ENCODE peak calls at places on chromosome 6, in nine cellular contexts. Q is A549; H is HFFc6; K is pancreas; F is CD8-positive, alpha-beta T cell; R is suprapubic skin; V is uterus; W is neural progenitor cell; E is AG04450. T is an unnamed sample.

GRCh38 chr6:79878142-79878748 is 69.1 kb downstream of the ELOVL4 start:
- DNase-seq in Q (no peak), H (no peak), K (peak), F (no peak), R (no peak), V (no peak), W (no peak), E (no peak), T (no peak)

GRCh38 chr6:139028658-139029469 is at the start of gene ABRACL:
- DNase-seq in Q (peak), H (peak), K (peak), F (peak), R (peak), V (peak), W (peak), E (peak), T (peak)

GRCh38 chr6:150730801-150731445 is 131.2 kb downstream of the PLEKHG1 start:
- DNase-seq in Q (no peak), H (no peak), K (no peak), F (no peak), R (no peak), V (no peak), W (no peak), E (no peak), T (no peak)

GRCh38 chr6:31965700-31966099 is 6.2 kb downstream of the DXO start:
- DNase-seq in Q (no peak), H (no peak), K (no peak), F (no peak), R (no peak), V (no peak), W (no peak), E (no peak), T (no peak)

GRCh38 chr6:36836091-36836770 is 3.0 kb downstream of the CPNE5 start:
- DNase-seq in Q (no peak), H (no peak), K (no peak), F (no peak), R (no peak), V (no peak), W (no peak), E (no peak), T (no peak)

GRCh38 chr6:36075656-36076055 is 48.0 kb downstream of the MAPK14 start:
- DNase-seq in Q (peak), H (no peak), K (no peak), F (no peak), R (no peak), V (no peak), W (no peak), E (no peak), T (peak)

GRCh38 chr6:133502451-133503259 is 261.5 kb downstream of the EYA4 start:
- DNase-seq in Q (no peak), H (peak), K (no peak), F (no peak), R (no peak), V (no peak), W (peak), E (peak), T (no peak)

GRCh38 chr6:138502546-138502945 is 3.3 kb upstream of the NHSL1 start:
- DNase-seq in Q (no peak), H (no peak), K (no peak), F (no peak), R (no peak), V (no peak), W (no peak), E (no peak), T (no peak)

GRCh38 chr6:106939208-106939607 is 35.3 kb downstream of the CD24 start:
- DNase-seq in Q (no peak), H (no peak), K (no peak), F (no peak), R (no peak), V (no peak), W (no peak), E (no peak), T (no peak)

GRCh38 chr6:163955131-163955530 is 540.6 kb downstream of the QKI start:
- DNase-seq in Q (no peak), H (peak), K (no peak), F (no peak), R (no peak), V (no peak), W (no peak), E (peak), T (no peak)

GRCh38 chr6:31534521-31535040 is 5.8 kb downstream of the MCCD1 start:
- DNase-seq in Q (no peak), H (no peak), K (no peak), F (no peak), R (no peak), V (no peak), W (no peak), E (no peak), T (no peak)

GRCh38 chr6:148177589-148178233 is 164.9 kb upstream of the SASH1 start:
- DNase-seq in Q (peak), H (peak), K (peak), F (no peak), R (peak), V (peak), W (peak), E (peak), T (peak)

GRCh38 chr6:119147101-119148053 is 68.9 kb upstream of the FAM184A start:
- DNase-seq in Q (peak), H (peak), K (peak), F (no peak), R (peak), V (peak), W (no peak), E (peak), T (no peak)

GRCh38 chr6:127096167-127096566 is 22.3 kb upstream of the RSPO3 start:
- DNase-seq in Q (no peak), H (no peak), K (no peak), F (no peak), R (no peak), V (no peak), W (no peak), E (no peak), T (no peak)

GRCh38 chr6:124066995-124067552 is 263.4 kb downstream of the NKAIN2 start:
- DNase-seq in Q (no peak), H (no peak), K (no peak), F (no peak), R (no peak), V (no peak), W (no peak), E (no peak), T (no peak)

GRCh38 chr6:161891542-161891941 is 617.7 kb upstream of the AGPAT4 start:
- DNase-seq in Q (no peak), H (no peak), K (no peak), F (no peak), R (no peak), V (no peak), W (no peak), E (no peak), T (no peak)

GRCh38 chr6:153563001-153563400 is 431.9 kb upstream of the RGS17 start:
- DNase-seq in Q (no peak), H (no peak), K (no peak), F (no peak), R (no peak), V (no peak), W (no peak), E (no peak), T (no peak)
- TF ChIP-seq CTCF in Q (no peak), H (no peak), K (no peak), F (no peak), R (no peak), V (no peak), W (peak), E (no peak), T (no peak)

GRCh38 chr6:26031595-26032386 is 55.4 kb upstream of the HFE start:
- DNase-seq in Q (peak), H (peak), K (peak), F (peak), R (peak), V (peak), W (peak), E (peak), T (peak)
- TF ChIP-seq CTCF in Q (no peak), H (peak), K (no peak), F (no peak), R (no peak), V (no peak), W (no peak), E (peak), T (peak)

GRCh38 chr6:89965441-89966249 is 71.4 kb downstream of the GJA10 start:
- DNase-seq in Q (no peak), H (no peak), K (no peak), F (no peak), R (no peak), V (no peak), W (no peak), E (no peak), T (no peak)
- TF ChIP-seq CTCF in Q (no peak), H (no peak), K (no peak), F (no peak), R (no peak), V (no peak), W (no peak), E (no peak), T (no peak)

GRCh38 chr6:18684343-18684742 is 297.2 kb downstream of the RNF144B start:
- DNase-seq in Q (no peak), H (no peak), K (no peak), F (no peak), R (no peak), V (no peak), W (no peak), E (no peak), T (no peak)

GRCh38 chr6:18681828-18682503 is 294.8 kb downstream of the RNF144B start:
- DNase-seq in Q (no peak), H (no peak), K (no peak), F (no peak), R (no peak), V (no peak), W (no peak), E (no peak), T (no peak)

DNA sequence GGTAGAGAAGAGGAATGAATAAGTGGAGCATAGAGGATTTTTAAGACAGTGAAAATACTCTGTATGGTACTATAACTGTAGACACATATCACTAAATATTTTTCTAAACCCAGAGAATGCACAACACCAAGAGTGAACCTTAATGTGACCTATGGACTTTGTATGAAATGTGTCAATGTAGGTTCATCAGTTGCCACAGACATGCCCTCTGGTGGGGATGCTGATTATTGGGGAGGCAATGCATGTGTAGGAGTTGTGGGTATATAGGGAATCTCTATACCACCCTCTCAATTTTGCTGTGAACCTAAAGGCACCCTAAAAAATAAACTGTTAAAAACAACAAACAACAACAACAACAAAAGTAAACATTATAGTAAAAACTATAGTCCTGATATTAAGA is 293.7 kb downstream of the RNF144B start:
- DNase-seq in Q (no peak), H (no peak), K (no peak), F (no peak), R (no peak), V (no peak), W (no peak), E (no peak), T (no peak)
- TF ChIP-seq CTCF in Q (no peak), H (no peak), K (no peak), F (no peak), R (no peak), V (no peak), W (peak), E (no peak), T (peak)

DNA sequence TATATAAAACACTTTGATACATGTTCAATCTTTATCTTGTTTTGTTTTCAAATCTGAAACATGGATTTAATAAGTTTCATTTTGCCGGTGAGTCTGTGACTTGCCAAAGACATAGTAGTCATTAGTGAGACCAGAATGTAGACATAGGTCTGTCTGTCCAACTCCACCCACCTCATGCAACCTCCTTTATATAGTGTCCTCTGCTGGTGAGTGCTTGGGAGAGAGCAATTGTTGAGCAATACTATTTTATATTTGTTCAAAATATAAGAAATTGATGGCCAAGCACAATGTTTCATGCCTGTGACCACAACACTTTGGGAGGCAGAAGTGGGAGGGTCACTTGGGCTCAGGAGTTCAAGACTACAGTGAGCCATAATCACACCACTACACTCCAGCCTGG is 10.8 kb upstream of the LY86 start:
- DNase-seq in Q (no peak), H (no peak), K (no peak), F (no peak), R (no peak), V (no peak), W (no peak), E (no peak), T (no peak)
- TF ChIP-seq CTCF in Q (no peak), H (no peak), K (no peak), F (no peak), R (no peak), V (no peak), W (no peak), E (no peak), T (no peak)

GRCh38 chr6:115969207-115969929 is 91.3 kb downstream of the FRK start:
- DNase-seq in Q (no peak), H (no peak), K (no peak), F (no peak), R (no peak), V (no peak), W (peak), E (no peak), T (peak)
- TF ChIP-seq CTCF in Q (no peak), H (no peak), K (no peak), F (no peak), R (no peak), V (no peak), W (peak), E (no peak), T (peak)

DNA sequence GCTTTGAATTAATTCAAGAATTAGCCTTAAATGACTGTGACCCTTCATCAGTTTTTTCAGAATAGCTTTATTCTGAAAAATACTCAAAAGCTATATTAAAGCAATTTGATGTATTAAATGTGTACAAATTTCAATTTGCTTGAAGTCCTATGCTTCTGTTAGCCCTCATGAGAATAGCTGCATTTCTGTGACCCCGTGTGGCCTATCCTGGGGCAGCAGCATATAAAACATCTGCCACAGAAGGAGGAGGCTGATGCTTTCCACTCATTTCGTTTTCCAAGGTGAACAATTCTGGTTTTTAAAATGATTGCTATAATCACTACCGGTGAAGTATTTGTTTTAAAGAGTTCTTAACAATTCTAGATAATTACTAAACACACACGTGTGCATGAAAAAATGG is 360.3 kb downstream of the BTBD9 start:
- DNase-seq in Q (no peak), H (no peak), K (no peak), F (no peak), R (no peak), V (no peak), W (no peak), E (no peak), T (no peak)
- TF ChIP-seq CTCF in Q (no peak), H (peak), K (no peak), F (no peak), R (no peak), V (no peak), W (peak), E (peak), T (no peak)

DNA sequence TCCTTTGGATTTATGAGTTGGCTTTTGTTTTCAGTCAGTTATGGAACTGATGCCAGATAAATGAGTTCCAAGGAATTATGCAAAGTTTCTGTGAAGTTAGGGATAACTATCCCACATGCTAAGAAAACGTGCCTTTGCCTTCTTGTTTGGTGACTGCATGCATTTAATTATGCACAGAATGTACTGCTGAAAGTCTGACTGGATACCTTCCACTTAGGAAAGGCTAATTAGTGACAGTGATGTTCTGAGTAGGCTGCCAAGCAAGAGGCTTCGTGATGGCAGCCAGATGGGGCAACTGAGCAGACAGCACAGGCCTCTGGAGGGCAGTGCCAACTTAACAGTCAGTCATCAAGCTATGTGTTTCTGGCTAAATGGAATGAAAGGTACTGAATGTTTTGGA is 289.9 kb downstream of the CD109 start:
- DNase-seq in Q (no peak), H (peak), K (no peak), F (no peak), R (no peak), V (no peak), W (peak), E (no peak), T (no peak)
- TF ChIP-seq CTCF in Q (peak), H (peak), K (no peak), F (no peak), R (no peak), V (no peak), W (peak), E (peak), T (no peak)

GRCh38 chr6:169420912-169421543 is 167.4 kb upstream of the THBS2 start:
- DNase-seq in Q (no peak), H (peak), K (no peak), F (no peak), R (no peak), V (no peak), W (peak), E (no peak), T (peak)
- TF ChIP-seq CTCF in Q (no peak), H (peak), K (no peak), F (peak), R (no peak), V (peak), W (peak), E (peak), T (peak)